ENCODE peak calls at places on chromosomes 13 and 19, in four cellular contexts. Y is NCI-H2227 treated with DMSO at 0.1 percent for 48 hours; P is aorta; Q is activated naive CD4-positive, alpha-beta T cell. M is an unnamed sample.

GRCh38 chr13:76795701-76796695 is 90.2 kb downstream of the KCTD12 start:
- DNase-seq in Q (no peak), P (no peak), Y (no peak), M (no peak)

GRCh38 chr13:59519776-59520175 is 644.0 kb downstream of the DIAPH3 start:
- DNase-seq in Y (no peak), Q (no peak), P (no peak), M (no peak)

GRCh38 chr13:84479656-84480055 is 597.4 kb upstream of the SLITRK1 start:
- DNase-seq in P (no peak), Y (no peak), Q (no peak), M (no peak)

GRCh38 chr13:77533875-77534788 is 1.4 kb upstream of the SCEL start:
- DNase-seq in Y (no peak), Q (no peak), P (no peak), M (no peak)

GRCh38 chr19:6229951-6230712 is 49.6 kb downstream of the MLLT1 start:
- DNase-seq in Q (no peak), P (peak), Y (no peak), M (no peak)

GRCh38 chr13:24681930-24682329 is 1.7 kb downstream of the ATP12A start:
- DNase-seq in Q (no peak), Y (no peak), P (no peak), M (no peak)

GRCh38 chr13:21481359-21481758 is 22.3 kb upstream of the ZDHHC20 start:
- DNase-seq in Q (no peak), Y (no peak), P (no peak), M (no peak)

GRCh38 chr13:98279473-98280175 is 102.6 kb upstream of the RNF113B start:
- DNase-seq in Q (no peak), P (peak), Y (no peak), M (no peak)

GRCh38 chr13:48132961-48133360 is 38.1 kb upstream of the MED4 start:
- DNase-seq in Y (no peak), P (no peak), Q (no peak), M (no peak)

GRCh38 chr13:40026174-40026585 is 370.7 kb downstream of the COG6 start:
- DNase-seq in Q (no peak), P (no peak), Y (no peak), M (no peak)

GRCh38 chr13:31970237-31970930 is 61.2 kb upstream of the FRY start:
- DNase-seq in Y (no peak), Q (no peak), P (no peak), M (no peak)

GRCh38 chr13:101308247-101309013 is 107.9 kb downstream of the NALCN start:
- DNase-seq in P (no peak), Q (no peak), Y (no peak), M (no peak)

GRCh38 chr13:81142306-81142999 is 801.5 kb upstream of the SPRY2 start:
- DNase-seq in Q (no peak), Y (no peak), P (no peak), M (no peak)

GRCh38 chr19:40407714-40408600 is 5.2 kb downstream of the PRX start:
- DNase-seq in Y (no peak), Q (no peak), P (no peak), M (no peak)

GRCh38 chr13:73757471-73758233 is 376.6 kb downstream of the KLF12 start:
- DNase-seq in Y (no peak), Q (no peak), P (no peak), M (no peak)

GRCh38 chr19:47436712-47437401 is 17.5 kb upstream of the MEIS3 start:
- DNase-seq in P (peak), Q (peak), Y (no peak), M (no peak)

M was measured in D721Med.